ENCODE peak calls at places on chromosomes 7 and 10, in four cellular contexts. Q is amniotic stem cell, B is HAP-1, G is NCI-H460. O is an unnamed sample.

GRCh38 chr7:35035511-35035921 is 1.8 kb downstream of the DPY19L1 start:
- DNase-seq in Q (no peak), B (no peak), G (peak), O (peak)

GRCh38 chr10:79052311-79053080 is 16.3 kb upstream of the ZMIZ1 start:
- DNase-seq in G (no peak), B (no peak), Q (no peak), O (no peak)

GRCh38 chr7:2710901-2711551 is 23.0 kb downstream of the AMZ1 start:
- DNase-seq in G (no peak), B (no peak), Q (no peak), O (no peak)

GRCh38 chr10:43208147-43209063 is 58.5 kb downstream of the RASGEF1A start:
- DNase-seq in Q (no peak), B (no peak), G (no peak), O (no peak)

GRCh38 chr10:130984686-130985085 is 326.8 kb downstream of the TCERG1L start:
- DNase-seq in Q (no peak), B (no peak), G (no peak), O (no peak)

GRCh38 chr7:105402221-105403095 is 13.7 kb upstream of the SRPK2 start:
- DNase-seq in B (no peak), Q (no peak), G (no peak), O (no peak)

GRCh38 chr10:96319754-96320514 is 15.7 kb downstream of the DNTT start:
- DNase-seq in Q (no peak), B (no peak), G (peak), O (no peak)

GRCh38 chr7:25098096-25099046 is 26.7 kb downstream of the CYCS start:
- DNase-seq in B (peak), Q (peak), G (peak), O (peak)

GRCh38 chr7:6465862-6466261 is 18.1 kb upstream of the DAGLB start:
- DNase-seq in Q (no peak), G (no peak), B (no peak), O (no peak)

GRCh38 chr7:47239927-47240570 is 341.9 kb downstream of the TNS3 start:
- DNase-seq in G (no peak), B (no peak), Q (no peak), O (no peak)

GRCh38 chr10:11742009-11742778 is at the start of gene ECHDC3:
- DNase-seq in B (peak), Q (no peak), G (peak), O (no peak)

GRCh38 chr7:157302314-157302711 is 34.5 kb upstream of the DNAJB6 start:
- DNase-seq in G (no peak), Q (peak), B (no peak), O (no peak)

GRCh38 chr10:48805411-48805810 is 120.7 kb downstream of the WDFY4 start:
- DNase-seq in Q (no peak), B (no peak), G (no peak), O (no peak)

GRCh38 chr7:157809863-157810851 is 473.4 kb downstream of the DNAJB6 start:
- DNase-seq in G (no peak), Q (no peak), B (no peak), O (peak)

GRCh38 chr10:124318811-124319210 is 99.9 kb downstream of the OAT start:
- DNase-seq in G (no peak), B (no peak), Q (no peak), O (no peak)

GRCh38 chr7:214410-215212 is 22.2 kb downstream of the FAM20C start:
- DNase-seq in G (no peak), B (no peak), Q (no peak), O (no peak)

GRCh38 chr7:106417273-106417902 is 132.6 kb upstream of the NAMPT start:
- DNase-seq in B (no peak), G (peak), Q (no peak), O (no peak)

GRCh38 chr7:22109761-22110160 is 164.1 kb upstream of the CDCA7L start:
- DNase-seq in B (no peak), Q (no peak), G (peak), O (no peak)

GRCh38 chr10:131902211-131902610 is 1.4 kb downstream of the PPP2R2D start:
- DNase-seq in Q (no peak), G (no peak), B (no peak), O (no peak)

GRCh38 chr10:5088703-5089261 is 5.4 kb upstream of the AKR1C3 start:
- DNase-seq in G (no peak), Q (no peak), B (no peak), O (no peak)

GRCh38 chr7:127897704-127898454 is 133.4 kb downstream of the LRRC4 start:
- DNase-seq in B (no peak), G (no peak), Q (no peak), O (no peak)

GRCh38 chr7:79332091-79332490 is 121.4 kb downstream of the MAGI2 start:
- DNase-seq in B (no peak), Q (no peak), G (no peak), O (no peak)

GRCh38 chr7:34339061-34339526 is 318.9 kb upstream of the NPSR1 start:
- DNase-seq in G (no peak), Q (no peak), B (no peak), O (no peak)

GRCh38 chr7:120951826-120952225 is 1.2 kb downstream of the ING3 start:
- DNase-seq in Q (no peak), B (no peak), G (no peak), O (no peak)

GRCh38 chr10:100739516-100740368 is 5.6 kb upstream of the PAX2 start:
- DNase-seq in G (no peak), Q (no peak), B (no peak), O (no peak)

GRCh38 chr10:88735661-88736060 is 24.2 kb upstream of the LIPN start:
- DNase-seq in B (no peak), G (no peak), Q (no peak), O (no peak)

GRCh38 chr7:80922254-80923049 is 3.6 kb upstream of the SEMA3C start:
- DNase-seq in B (no peak), Q (no peak), G (no peak), O (no peak)